ENCODE peak calls at places on chromosomes 12 and 14, in seven cellular contexts. One of them, this sample, is unnamed.

GRCh38 chr12:12506541-12506940 is 56.1 kb downstream of the DUSP16 start:
- DNase-seq in Peyer's patch: no peak
- DNase-seq in bronchial epithelial cell: no peak
- DNase-seq in cardiac muscle cell: no peak
- DNase-seq in ovary: no peak
- DNase-seq in left lung: peak
- DNase-seq in GM06990: no peak
- DNase-seq in this sample: no peak

GRCh38 chr14:69483765-69484443 is 624 bp upstream of the PLEKHD1 start:
- DNase-seq in Peyer's patch: no peak
- DNase-seq in bronchial epithelial cell: no peak
- DNase-seq in cardiac muscle cell: peak
- DNase-seq in ovary: peak
- DNase-seq in left lung: no peak
- DNase-seq in GM06990: no peak
- DNase-seq in this sample: no peak

GRCh38 chr12:1130164-1130563 is 139.1 kb downstream of the ERC1 start:
- DNase-seq in Peyer's patch: no peak
- DNase-seq in bronchial epithelial cell: peak
- DNase-seq in cardiac muscle cell: peak
- DNase-seq in ovary: no peak
- DNase-seq in left lung: no peak
- DNase-seq in GM06990: no peak
- DNase-seq in this sample: peak

GRCh38 chr12:124153396-124153795 is 141.5 kb upstream of the RFLNA start:
- DNase-seq in Peyer's patch: no peak
- DNase-seq in bronchial epithelial cell: no peak
- DNase-seq in cardiac muscle cell: no peak
- DNase-seq in ovary: no peak
- DNase-seq in left lung: no peak
- DNase-seq in GM06990: no peak
- DNase-seq in this sample: no peak

GRCh38 chr14:32509632-32510187 is 180.6 kb downstream of the AKAP6 start:
- DNase-seq in Peyer's patch: no peak
- DNase-seq in bronchial epithelial cell: peak
- DNase-seq in cardiac muscle cell: no peak
- DNase-seq in ovary: peak
- DNase-seq in left lung: peak
- DNase-seq in GM06990: no peak
- DNase-seq in this sample: no peak

GRCh38 chr14:68459480-68460136 is 333.3 kb downstream of the ZFP36L1 start:
- DNase-seq in Peyer's patch: no peak
- DNase-seq in bronchial epithelial cell: peak
- DNase-seq in cardiac muscle cell: no peak
- DNase-seq in ovary: no peak
- DNase-seq in left lung: no peak
- DNase-seq in GM06990: no peak
- DNase-seq in this sample: no peak

GRCh38 chr12:26523708-26524150 is 309.3 kb downstream of the ITPR2 start:
- DNase-seq in Peyer's patch: peak
- DNase-seq in bronchial epithelial cell: peak
- DNase-seq in cardiac muscle cell: no peak
- DNase-seq in ovary: peak
- DNase-seq in left lung: peak
- DNase-seq in GM06990: no peak
- DNase-seq in this sample: peak

GRCh38 chr12:40106655-40107054 is 774 bp upstream of the SLC2A13 start:
- DNase-seq in Peyer's patch: no peak
- DNase-seq in bronchial epithelial cell: no peak
- DNase-seq in cardiac muscle cell: no peak
- DNase-seq in ovary: no peak
- DNase-seq in left lung: no peak
- DNase-seq in GM06990: no peak
- DNase-seq in this sample: no peak

GRCh38 chr12:58883576-58884334 is 36.5 kb downstream of the LRIG3 start:
- DNase-seq in Peyer's patch: no peak
- DNase-seq in bronchial epithelial cell: no peak
- DNase-seq in cardiac muscle cell: no peak
- DNase-seq in ovary: no peak
- DNase-seq in left lung: no peak
- DNase-seq in GM06990: no peak
- DNase-seq in this sample: no peak

GRCh38 chr14:68245146-68246073 is 425.8 kb downstream of the RAD51B start:
- DNase-seq in Peyer's patch: no peak
- DNase-seq in bronchial epithelial cell: peak
- DNase-seq in cardiac muscle cell: peak
- DNase-seq in ovary: peak
- DNase-seq in left lung: no peak
- DNase-seq in GM06990: no peak
- DNase-seq in this sample: peak

GRCh38 chr14:82438416-82438815 is 904.8 kb upstream of the SEL1L start:
- DNase-seq in Peyer's patch: no peak
- DNase-seq in bronchial epithelial cell: no peak
- DNase-seq in cardiac muscle cell: no peak
- DNase-seq in ovary: no peak
- DNase-seq in left lung: no peak
- DNase-seq in GM06990: no peak
- DNase-seq in this sample: no peak

GRCh38 chr12:93578221-93578620 is 5.7 kb downstream of the SOCS2 start:
- DNase-seq in Peyer's patch: no peak
- DNase-seq in bronchial epithelial cell: no peak
- DNase-seq in cardiac muscle cell: no peak
- DNase-seq in ovary: no peak
- DNase-seq in left lung: no peak
- DNase-seq in GM06990: no peak
- DNase-seq in this sample: no peak

GRCh38 chr14:92603309-92604257 is 90.0 kb downstream of the RIN3 start:
- DNase-seq in Peyer's patch: no peak
- DNase-seq in bronchial epithelial cell: peak
- DNase-seq in cardiac muscle cell: peak
- DNase-seq in ovary: no peak
- DNase-seq in left lung: no peak
- DNase-seq in GM06990: no peak
- DNase-seq in this sample: no peak

GRCh38 chr12:32116897-32117296 is 10.2 kb downstream of the BICD1 start:
- DNase-seq in Peyer's patch: no peak
- DNase-seq in bronchial epithelial cell: no peak
- DNase-seq in cardiac muscle cell: no peak
- DNase-seq in ovary: no peak
- DNase-seq in left lung: no peak
- DNase-seq in GM06990: no peak
- DNase-seq in this sample: no peak

GRCh38 chr12:121796855-121797751 is 3.6 kb upstream of the RHOF start:
- DNase-seq in Peyer's patch: no peak
- DNase-seq in bronchial epithelial cell: no peak
- DNase-seq in cardiac muscle cell: peak
- DNase-seq in ovary: peak
- DNase-seq in left lung: peak
- DNase-seq in GM06990: no peak
- DNase-seq in this sample: peak

GRCh38 chr12:3045989-3046388 is 31.2 kb upstream of the TSPAN9 start:
- DNase-seq in Peyer's patch: no peak
- DNase-seq in bronchial epithelial cell: no peak
- DNase-seq in cardiac muscle cell: no peak
- DNase-seq in ovary: no peak
- DNase-seq in left lung: no peak
- DNase-seq in GM06990: no peak
- DNase-seq in this sample: no peak

GRCh38 chr12:95998611-95999300 is 2.6 kb upstream of the HAL start:
- DNase-seq in Peyer's patch: no peak
- DNase-seq in bronchial epithelial cell: peak
- DNase-seq in cardiac muscle cell: peak
- DNase-seq in ovary: no peak
- DNase-seq in left lung: no peak
- DNase-seq in GM06990: peak
- DNase-seq in this sample: peak

GRCh38 chr12:40198601-40199000 is 26.2 kb upstream of the LRRK2 start:
- DNase-seq in Peyer's patch: no peak
- DNase-seq in bronchial epithelial cell: no peak
- DNase-seq in cardiac muscle cell: no peak
- DNase-seq in ovary: no peak
- DNase-seq in left lung: no peak
- DNase-seq in GM06990: no peak
- DNase-seq in this sample: no peak

GRCh38 chr14:32090686-32091085 is 13.6 kb downstream of the ARHGAP5 start:
- DNase-seq in Peyer's patch: no peak
- DNase-seq in bronchial epithelial cell: no peak
- DNase-seq in cardiac muscle cell: no peak
- DNase-seq in ovary: no peak
- DNase-seq in left lung: no peak
- DNase-seq in GM06990: no peak
- DNase-seq in this sample: no peak

GRCh38 chr12:23084236-23084995 is 459.4 kb downstream of the ETNK1 start:
- DNase-seq in Peyer's patch: no peak
- DNase-seq in bronchial epithelial cell: peak
- DNase-seq in cardiac muscle cell: no peak
- DNase-seq in ovary: no peak
- DNase-seq in left lung: peak
- DNase-seq in GM06990: no peak
- DNase-seq in this sample: no peak

GRCh38 chr12:55718650-55719275 is 1.4 kb upstream of the RDH5 start:
- DNase-seq in Peyer's patch: no peak
- DNase-seq in bronchial epithelial cell: no peak
- DNase-seq in cardiac muscle cell: no peak
- DNase-seq in ovary: no peak
- DNase-seq in left lung: no peak
- DNase-seq in GM06990: no peak
- DNase-seq in this sample: no peak

GRCh38 chr14:99947695-99948094 is 117.5 kb upstream of the EVL start:
- DNase-seq in Peyer's patch: no peak
- DNase-seq in bronchial epithelial cell: no peak
- DNase-seq in cardiac muscle cell: no peak
- DNase-seq in ovary: no peak
- DNase-seq in left lung: no peak
- DNase-seq in GM06990: no peak
- DNase-seq in this sample: no peak

GRCh38 chr12:63034601-63035000 is 99.7 kb upstream of the PPM1H start:
- DNase-seq in Peyer's patch: no peak
- DNase-seq in bronchial epithelial cell: no peak
- DNase-seq in cardiac muscle cell: no peak
- DNase-seq in ovary: no peak
- DNase-seq in left lung: no peak
- DNase-seq in GM06990: no peak
- DNase-seq in this sample: no peak

GRCh38 chr12:115233891-115234543 is 550.0 kb upstream of the TBX3 start:
- DNase-seq in Peyer's patch: no peak
- DNase-seq in bronchial epithelial cell: no peak
- DNase-seq in cardiac muscle cell: peak
- DNase-seq in ovary: no peak
- DNase-seq in left lung: no peak
- DNase-seq in GM06990: no peak
- DNase-seq in this sample: no peak

GRCh38 chr12:4996714-4997113 is 47.0 kb upstream of the KCNA5 start:
- DNase-seq in Peyer's patch: no peak
- DNase-seq in bronchial epithelial cell: no peak
- DNase-seq in cardiac muscle cell: no peak
- DNase-seq in ovary: no peak
- DNase-seq in left lung: no peak
- DNase-seq in GM06990: no peak
- DNase-seq in this sample: no peak
- H3K4me3 ChIP-seq in Peyer's patch: no peak
- H3K4me3 ChIP-seq in bronchial epithelial cell: no peak
- H3K4me3 ChIP-seq in cardiac muscle cell: no peak
- H3K4me3 ChIP-seq in ovary: no peak
- H3K4me3 ChIP-seq in left lung: no peak
- H3K4me3 ChIP-seq in GM06990: no peak
- H3K4me3 ChIP-seq in this sample: no peak

GRCh38 chr12:54415223-54415929 is 3.7 kb downstream of the ITGA5 start:
- DNase-seq in Peyer's patch: no peak
- DNase-seq in bronchial epithelial cell: no peak
- DNase-seq in cardiac muscle cell: no peak
- DNase-seq in ovary: no peak
- DNase-seq in left lung: no peak
- DNase-seq in GM06990: no peak
- DNase-seq in this sample: no peak
- TF ChIP-seq CTCF in Peyer's patch: no peak
- TF ChIP-seq CTCF in bronchial epithelial cell: no peak
- TF ChIP-seq CTCF in cardiac muscle cell: no peak
- TF ChIP-seq CTCF in ovary: no peak
- TF ChIP-seq CTCF in left lung: no peak
- TF ChIP-seq CTCF in GM06990: no peak
- TF ChIP-seq CTCF in this sample: no peak

DNA sequence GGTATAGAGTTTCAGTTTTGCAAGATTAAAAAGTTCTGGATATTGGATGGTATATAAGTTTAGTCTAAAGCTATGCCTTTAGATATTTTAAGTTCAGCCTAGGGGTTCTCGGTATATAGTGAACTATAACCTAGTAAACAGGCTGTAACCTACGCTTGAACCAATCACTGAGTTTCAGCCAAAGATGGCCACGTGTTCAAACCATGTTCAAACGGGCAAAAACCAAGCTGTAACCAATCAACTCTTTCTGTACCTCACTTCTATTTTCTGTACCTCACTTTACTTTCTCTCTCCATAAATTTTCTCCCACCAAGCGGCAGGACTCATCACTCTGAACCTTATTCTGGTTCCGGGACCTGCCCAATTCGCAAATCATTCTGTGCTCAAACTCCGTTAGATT is 1.4 kb downstream of the TMBIM4 start:
- DNase-seq in Peyer's patch: no peak
- DNase-seq in bronchial epithelial cell: no peak
- DNase-seq in cardiac muscle cell: no peak
- DNase-seq in ovary: no peak
- DNase-seq in left lung: no peak
- DNase-seq in GM06990: no peak
- DNase-seq in this sample: no peak
- H3K4me3 ChIP-seq in Peyer's patch: peak
- H3K4me3 ChIP-seq in bronchial epithelial cell: no peak
- H3K4me3 ChIP-seq in cardiac muscle cell: no peak
- H3K4me3 ChIP-seq in ovary: peak
- H3K4me3 ChIP-seq in left lung: peak
- H3K4me3 ChIP-seq in GM06990: peak
- H3K4me3 ChIP-seq in this sample: peak

DNA sequence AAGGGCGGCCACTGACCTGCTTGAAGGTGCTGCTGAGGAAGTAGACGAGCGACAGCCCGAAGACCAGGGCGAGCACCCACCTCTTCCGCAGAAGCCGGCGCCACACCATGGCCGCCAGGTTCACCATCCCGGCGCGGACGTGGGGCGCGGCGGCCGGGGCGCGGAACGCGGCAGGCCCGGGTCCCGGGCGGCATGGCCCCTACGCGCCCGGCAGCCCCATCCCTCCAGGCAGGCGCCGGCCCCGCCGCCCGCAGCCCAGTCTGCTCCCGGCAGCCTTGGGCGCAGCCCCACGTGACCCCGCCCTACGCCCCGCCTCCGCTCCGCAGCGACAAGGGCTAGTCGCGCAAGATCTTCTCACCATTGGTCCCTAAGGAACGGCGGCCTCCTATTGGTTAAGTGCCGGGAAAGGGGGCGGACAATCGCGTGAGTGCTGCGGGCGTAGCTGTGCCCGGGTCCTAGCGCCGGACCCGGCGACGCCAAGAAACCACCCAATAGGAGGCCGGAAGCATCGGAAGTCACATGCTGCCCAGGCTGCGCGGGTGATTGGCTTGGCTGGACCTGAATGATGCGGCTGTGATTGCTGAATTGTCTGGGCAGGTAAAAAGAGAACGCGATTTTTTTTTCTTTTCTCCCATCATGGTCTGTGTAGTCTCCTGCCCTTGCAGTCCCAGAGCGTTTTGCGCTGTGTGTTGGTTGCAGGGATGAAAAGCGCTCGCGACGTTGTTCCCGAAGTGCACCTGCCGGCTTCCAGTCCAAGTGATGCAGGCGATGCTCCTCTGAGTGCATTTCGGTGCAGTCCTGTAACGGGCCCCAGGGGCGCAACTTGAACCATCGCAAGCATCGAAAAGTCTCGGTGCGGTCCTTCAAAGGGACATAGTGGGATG is at the start of the genes RNFT2 and SPRING1:
- DNase-seq in Peyer's patch: peak
- DNase-seq in bronchial epithelial cell: peak
- DNase-seq in cardiac muscle cell: peak
- DNase-seq in ovary: peak
- DNase-seq in left lung: peak
- DNase-seq in GM06990: peak
- DNase-seq in this sample: peak
- TF ChIP-seq CTCF in Peyer's patch: no peak
- TF ChIP-seq CTCF in bronchial epithelial cell: peak
- TF ChIP-seq CTCF in cardiac muscle cell: no peak
- TF ChIP-seq CTCF in ovary: no peak
- TF ChIP-seq CTCF in left lung: no peak
- TF ChIP-seq CTCF in GM06990: peak
- TF ChIP-seq CTCF in this sample: no peak